ENCODE peak calls at places on chromosomes 6 and 20, in seven cellular contexts. U is activated T-cell treated with anti-CD3 and anti-CD28 coated beads, Interleukin-2, amount 50 U/mL, for 4 hours; W is PC-9; R is AG04450; E is kidney epithelial cell; D is ELR; L is activated gamma-delta T cell treated with anti-CD3 and anti-CD28 coated beads, Interleukin-2, amount 50 U/mL, for 16 hours. Z is an unnamed sample.

GRCh38 chr20:15619816-15620215 is 953.4 kb downstream of the KIF16B start:
- DNase-seq in E (no peak), L (no peak), W (no peak), D (no peak), R (no peak), U (no peak), Z (no peak)

GRCh38 chr6:113909224-113909856 is 52.2 kb downstream of the MARCKS start:
- DNase-seq in E (no peak), U (no peak), D (peak), W (peak), L (no peak), R (peak), Z (peak)

GRCh38 chr20:12086359-12086758 is 168.7 kb downstream of the BTBD3 start:
- DNase-seq in R (no peak), E (no peak), L (no peak), D (peak), U (no peak), W (no peak), Z (no peak)

GRCh38 chr20:9743871-9744270 is 95.0 kb downstream of the PAK5 start:
- DNase-seq in E (no peak), R (no peak), D (no peak), W (no peak), L (no peak), U (no peak), Z (no peak)

GRCh38 chr6:146551545-146551944 is 7.9 kb downstream of the RAB32 start:
- DNase-seq in W (no peak), R (no peak), E (no peak), U (no peak), L (no peak), D (no peak), Z (no peak)

GRCh38 chr20:17969884-17970409 is 1.1 kb downstream of the MGME1 start:
- DNase-seq in U (no peak), D (peak), R (no peak), L (no peak), E (no peak), W (peak), Z (peak)

GRCh38 chr6:37287519-37288157 is 29.7 kb upstream of the TMEM217 start:
- DNase-seq in E (no peak), D (no peak), U (no peak), W (no peak), L (no peak), R (no peak), Z (no peak)

GRCh38 chr6:158744986-158745430 is 74.2 kb downstream of the EZR start:
- DNase-seq in L (no peak), R (no peak), U (no peak), W (no peak), D (no peak), E (no peak), Z (no peak)

GRCh38 chr6:65199121-65199520 is 507.9 kb downstream of the EYS start:
- DNase-seq in U (no peak), W (no peak), L (no peak), R (no peak), D (no peak), E (no peak), Z (no peak)

GRCh38 chr20:49563015-49563980 is 4.6 kb downstream of the PTGIS start:
- DNase-seq in R (no peak), U (no peak), W (no peak), L (no peak), D (no peak), E (no peak), Z (no peak)

GRCh38 chr20:17287998-17288397 is 61.2 kb downstream of the PCSK2 start:
- DNase-seq in W (no peak), U (no peak), L (no peak), D (no peak), R (no peak), E (no peak), Z (no peak)

GRCh38 chr20:63641792-63642517 is 11.3 kb downstream of the STMN3 start:
- DNase-seq in R (no peak), D (peak), E (no peak), U (peak), L (peak), W (peak), Z (peak)

GRCh38 chr6:97774973-97775372 is 492.0 kb upstream of the MMS22L start:
- DNase-seq in L (no peak), R (no peak), E (no peak), D (no peak), W (no peak), U (no peak), Z (no peak)

GRCh38 chr6:86193821-86194220 is 551.1 kb upstream of the SYNCRIP start:
- DNase-seq in W (no peak), L (no peak), U (no peak), E (no peak), R (no peak), D (no peak), Z (no peak)

GRCh38 chr6:72894091-72894490 is 272.2 kb downstream of the KCNQ5 start:
- DNase-seq in U (no peak), W (peak), D (no peak), R (no peak), E (no peak), L (no peak), Z (peak)

GRCh38 chr6:37433657-37434271 is 743 bp downstream of the CMTR1 start:
- DNase-seq in L (peak), W (no peak), U (peak), R (no peak), D (peak), E (no peak), Z (peak)

GRCh38 chr20:22716824-22717351 is 132.5 kb upstream of the FOXA2 start:
- DNase-seq in D (no peak), L (no peak), U (no peak), R (no peak), W (peak), E (no peak), Z (no peak)

GRCh38 chr20:19964289-19965263 is 52.6 kb upstream of the NAA20 start:
- DNase-seq in R (peak), L (no peak), E (peak), W (peak), U (no peak), D (peak), Z (peak)

GRCh38 chr6:46044876-46045617 is 29.4 kb upstream of the CLIC5 start:
- DNase-seq in E (peak), L (no peak), U (no peak), D (peak), W (peak), R (no peak), Z (peak)

Z was measured in myocyte.